ENCODE peak calls at places on chromosomes 2 and 18, in five cellular contexts. U is mucosa of descending colon, I is caudate nucleus, W is stomach, D is foreskin melanocyte. A is an unnamed sample.

GRCh38 chr2:144550084-144550483 is 30.2 kb upstream of the ZEB2 start:
- DNase-seq in U (no peak), I (no peak), W (no peak), D (no peak), A (no peak)

GRCh38 chr2:46538393-46538792 is 59.0 kb downstream of the TMEM247 start:
- DNase-seq in U (no peak), I (no peak), W (no peak), D (no peak), A (no peak)

GRCh38 chr2:27291865-27292264 is 9.6 kb downstream of the TRIM54 start:
- DNase-seq in U (no peak), I (no peak), W (no peak), D (no peak), A (no peak)

GRCh38 chr2:64471616-64472015 is 17.7 kb downstream of the LGALSL start:
- DNase-seq in U (no peak), I (no peak), W (no peak), D (no peak), A (no peak)

GRCh38 chr2:183149489-183149888 is 25.2 kb downstream of the NUP35 start:
- DNase-seq in U (no peak), I (no peak), W (no peak), D (no peak), A (no peak)

GRCh38 chr2:123086613-123087012 is 938.5 kb upstream of the CNTNAP5 start:
- DNase-seq in U (no peak), I (no peak), W (no peak), D (no peak), A (no peak)

GRCh38 chr18:48616484-48617255 is 77.8 kb downstream of the CTIF start:
- DNase-seq in U (no peak), I (no peak), W (no peak), D (peak), A (no peak)

GRCh38 chr2:20218331-20219320 is 6.3 kb downstream of the SDC1 start:
- DNase-seq in U (no peak), I (no peak), W (no peak), D (no peak), A (no peak)

GRCh38 chr2:75003773-75004172 is 45.3 kb downstream of the POLE4 start:
- DNase-seq in U (no peak), I (no peak), W (no peak), D (no peak), A (no peak)

GRCh38 chr2:142868281-142868762 is 9.1 kb upstream of the KYNU start:
- DNase-seq in U (peak), I (no peak), W (peak), D (no peak), A (no peak)

GRCh38 chr2:241568738-241569137 is 10.2 kb downstream of the BOK start:
- DNase-seq in U (no peak), I (no peak), W (no peak), D (no peak), A (no peak)

GRCh38 chr18:64037812-64038414 is 68.0 kb downstream of the SERPINB8 start:
- DNase-seq in U (no peak), I (no peak), W (no peak), D (no peak), A (peak)

GRCh38 chr2:226151157-226151556 is 648.5 kb downstream of the IRS1 start:
- DNase-seq in U (no peak), I (no peak), W (no peak), D (peak), A (no peak)

GRCh38 chr2:109063326-109063670 is 65.7 kb upstream of the SH3RF3 start:
- DNase-seq in U (no peak), I (no peak), W (peak), D (no peak), A (no peak)

GRCh38 chr2:5290911-5291546 is 401.2 kb upstream of the SOX11 start:
- DNase-seq in U (no peak), I (no peak), W (no peak), D (no peak), A (no peak)